ENCODE peak calls at places on chromosomes 2 and 18, in five cellular contexts. S, W, X, F and A are unnamed samples.

GRCh38 chr2:133717497-133717896 is 149.2 kb upstream of the NCKAP5 start:
- DNase-seq in W (no peak), F (no peak), X (peak), S (peak), A (no peak)

GRCh38 chr2:239313251-239313650 is 87.6 kb downstream of the HDAC4 start:
- DNase-seq in S (no peak), W (peak), F (no peak), X (no peak), A (no peak)

GRCh38 chr18:55586841-55587240 is 1.2 kb downstream of the TCF4 start:
- DNase-seq in X (peak), F (no peak), S (no peak), W (no peak), A (no peak)

GRCh38 chr2:12726271-12726670 is 9.5 kb downstream of the TRIB2 start:
- DNase-seq in X (no peak), S (no peak), F (no peak), W (no peak), A (no peak)

GRCh38 chr2:113098532-113098931 is 28.9 kb upstream of the IL1RN start:
- DNase-seq in W (no peak), X (no peak), F (no peak), S (no peak), A (no peak)

GRCh38 chr2:231530099-231531085 is at the start of gene NMUR1:
- DNase-seq in X (peak), W (peak), S (no peak), F (peak), A (peak)

GRCh38 chr2:21643180-21643579 is 519.4 kb downstream of the TDRD15 start:
- DNase-seq in X (no peak), F (no peak), W (no peak), S (peak), A (no peak)

GRCh38 chr2:227774011-227774624 is 28.4 kb downstream of the SCYGR8 start:
- DNase-seq in X (no peak), F (no peak), W (no peak), S (no peak), A (peak)

GRCh38 chr2:194706179-194706578 is 950.8 kb upstream of the SLC39A10 start:
- DNase-seq in W (no peak), X (no peak), F (no peak), S (peak), A (no peak)

GRCh38 chr2:241018051-241018891 is 19.9 kb downstream of the SNED1 start:
- DNase-seq in W (peak), F (no peak), X (no peak), S (no peak), A (no peak)

GRCh38 chr2:26576565-26577441 is 64.4 kb downstream of the CIB4 start:
- DNase-seq in W (peak), X (no peak), F (no peak), S (no peak), A (no peak)

GRCh38 chr2:5695641-5696350 is 3.6 kb downstream of the SOX11 start:
- DNase-seq in F (no peak), W (no peak), S (no peak), X (peak), A (no peak)
- H3K4me3 ChIP-seq in F (peak), W (peak), S (peak), X (no peak), A (no peak)

GRCh38 chr2:3626817-3627499 is 31.0 kb upstream of the ALLC start:
- DNase-seq in S (no peak), X (no peak), W (peak), F (peak), A (no peak)

GRCh38 chr2:3627500-3628100 is 30.4 kb upstream of the ALLC start:
- DNase-seq in X (no peak), S (no peak), F (no peak), W (peak), A (no peak)

GRCh38 chr2:3628241-3628679 is 29.7 kb upstream of the ALLC start:
- DNase-seq in W (peak), F (no peak), S (no peak), X (no peak), A (no peak)

GRCh38 chr2:3630631-3631030 is 27.4 kb upstream of the ALLC start:
- DNase-seq in W (no peak), S (no peak), X (no peak), F (no peak), A (no peak)

GRCh38 chr2:3628800-3629199 is 29.2 kb upstream of the ALLC start:
- DNase-seq in S (no peak), X (peak), F (no peak), W (peak), A (no peak)
- H3K4me3 ChIP-seq in S (no peak), X (no peak), F (no peak), W (no peak), A (no peak)

DNA sequence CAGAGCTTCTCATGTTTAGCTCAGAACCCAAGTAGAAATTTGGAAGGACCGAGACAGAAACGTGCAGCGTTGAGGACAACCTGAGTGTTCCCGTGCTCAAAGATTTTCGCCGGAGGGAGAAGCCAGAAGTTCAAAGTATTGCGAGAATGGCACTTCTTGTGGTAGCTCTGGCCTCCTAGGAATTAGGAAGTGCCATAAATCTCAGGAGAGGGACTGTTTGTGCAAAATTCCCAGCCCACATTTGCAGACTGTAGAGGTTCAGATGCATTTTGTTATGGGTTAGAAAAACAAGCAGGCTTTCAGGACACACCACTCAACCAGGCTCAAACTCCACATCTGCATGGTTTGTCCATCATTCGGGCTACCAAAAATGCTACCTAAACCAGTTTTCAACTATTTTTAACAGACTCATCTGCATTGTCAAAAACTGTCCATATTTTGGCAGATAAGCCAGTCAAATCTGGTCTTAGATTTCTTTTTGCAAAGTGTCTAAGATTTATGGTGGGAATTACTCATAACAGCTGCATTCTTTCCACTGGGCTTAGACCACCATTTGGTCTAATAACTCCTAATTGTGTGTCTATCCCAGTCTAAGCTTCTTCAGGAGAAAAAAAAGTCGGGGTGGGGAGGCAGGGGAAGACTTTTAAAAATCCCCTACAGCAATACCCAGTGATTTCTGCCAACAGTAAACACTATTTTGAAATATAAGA is 422.9 kb downstream of the ARHGAP15 start:
- DNase-seq in W (no peak), S (no peak), F (no peak), X (no peak), A (no peak)
- H3K4me3 ChIP-seq in W (no peak), S (no peak), F (no peak), X (no peak), A (no peak)

DNA sequence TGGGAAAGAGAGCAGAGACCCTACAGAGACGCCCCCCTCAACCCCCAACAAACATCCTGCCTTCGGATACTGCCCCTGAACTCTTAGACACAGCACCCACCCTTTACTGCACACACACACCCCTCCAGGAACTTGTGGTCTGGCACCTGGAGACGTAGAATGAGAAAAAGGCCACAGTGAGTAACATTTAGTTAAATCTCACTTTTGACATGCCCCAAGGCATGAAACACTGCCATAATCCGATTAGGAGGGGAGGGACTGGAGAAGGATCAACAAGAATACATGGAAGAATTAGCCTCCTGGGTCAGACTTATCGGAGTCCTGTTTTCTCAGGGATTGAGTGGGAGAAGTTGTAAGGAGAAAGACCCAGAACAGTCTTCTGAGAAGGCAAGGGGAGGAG is 4.1 kb downstream of the CDK5R2 start:
- DNase-seq in X (no peak), W (no peak), F (no peak), S (no peak), A (no peak)
- H3K4me3 ChIP-seq in X (peak), W (no peak), F (no peak), S (no peak), A (no peak)

GRCh38 chr2:226636586-226636985 is 163.0 kb downstream of the IRS1 start:
- DNase-seq in S (no peak), F (no peak), W (no peak), X (no peak), A (no peak)
- H3K4me3 ChIP-seq in S (no peak), F (no peak), W (no peak), X (no peak), A (no peak)

GRCh38 chr2:105272176-105272575 is 30.6 kb downstream of the GPR45 start:
- DNase-seq in W (no peak), X (no peak), F (no peak), S (no peak), A (no peak)

GRCh38 chr2:105269426-105269825 is 27.9 kb downstream of the GPR45 start:
- DNase-seq in W (no peak), X (no peak), F (no peak), S (no peak), A (no peak)

GRCh38 chr2:105274046-105274445 is 32.5 kb downstream of the GPR45 start:
- DNase-seq in W (no peak), F (no peak), X (peak), S (no peak), A (no peak)

GRCh38 chr2:105271393-105272045 is 30.0 kb downstream of the GPR45 start:
- DNase-seq in W (no peak), S (no peak), X (no peak), F (no peak), A (no peak)
- H3K4me3 ChIP-seq in W (no peak), S (no peak), X (no peak), F (no peak), A (no peak)

DNA sequence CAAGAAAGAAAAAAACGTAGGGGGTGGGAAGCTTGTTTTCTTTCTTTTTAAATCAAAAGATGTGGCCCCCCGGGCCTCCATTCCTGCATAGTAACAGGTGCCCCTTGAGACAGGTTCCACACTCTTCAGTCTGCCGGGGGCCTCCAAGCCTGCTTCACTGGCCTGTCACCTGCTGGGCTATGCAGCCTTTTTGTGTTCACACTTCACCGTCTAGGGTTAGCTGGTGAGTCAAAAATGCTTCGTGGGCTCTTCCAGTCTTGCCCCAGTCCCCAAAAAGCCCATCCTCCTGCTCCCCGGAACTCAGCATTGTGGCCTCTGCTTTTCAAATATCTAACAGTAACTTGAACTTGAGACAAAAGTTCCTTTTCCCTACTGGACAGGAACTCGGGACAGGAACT is 67.9 kb downstream of the POLR1A start:
- DNase-seq in W (no peak), S (no peak), F (no peak), X (no peak), A (no peak)
- H3K4me3 ChIP-seq in W (no peak), S (no peak), F (no peak), X (no peak), A (no peak)

DNA sequence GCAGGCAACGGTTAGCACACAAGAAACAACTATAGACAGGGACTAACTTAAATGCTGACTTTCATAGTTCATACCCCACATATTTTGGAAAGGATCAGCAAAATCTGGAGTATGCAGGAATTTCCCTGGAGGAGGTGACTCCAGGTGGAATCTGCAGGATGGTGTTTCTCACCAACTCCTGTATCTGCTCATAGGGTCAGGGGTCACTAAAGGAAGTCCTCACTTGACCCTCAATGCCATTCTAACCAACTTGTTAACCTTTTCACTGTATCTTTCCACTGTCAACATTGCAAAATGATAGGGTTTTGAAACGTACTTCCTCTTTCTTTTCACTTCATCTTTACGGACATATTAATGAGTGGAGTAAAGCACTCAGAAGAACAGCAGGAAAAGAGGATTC is 207.0 kb upstream of the CXCR4 start:
- DNase-seq in X (no peak), S (no peak), W (no peak), F (no peak), A (no peak)
- H3K4me3 ChIP-seq in X (no peak), S (no peak), W (no peak), F (no peak), A (no peak)

DNA sequence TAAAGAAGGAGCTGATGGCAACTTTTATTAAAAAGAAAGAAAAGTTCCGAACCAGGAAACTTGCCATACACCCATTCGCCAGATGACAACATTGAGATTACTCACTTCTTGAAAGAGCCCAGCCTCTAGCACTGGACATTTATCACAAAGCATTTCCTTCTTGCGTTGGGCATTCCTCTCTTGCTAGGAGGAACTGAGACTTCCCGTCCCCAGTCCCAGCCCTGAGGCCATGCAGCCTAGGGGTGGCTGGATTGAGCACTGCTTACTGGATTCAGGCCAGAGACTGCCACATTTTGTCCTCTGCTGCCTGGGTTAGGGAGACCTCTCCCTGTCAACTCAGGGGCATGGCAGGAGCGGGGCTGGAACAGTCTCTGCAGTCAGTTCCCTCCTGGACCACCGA is 80.1 kb downstream of the SDC1 start:
- DNase-seq in S (no peak), X (no peak), F (no peak), W (no peak), A (no peak)
- H3K4me3 ChIP-seq in S (no peak), X (no peak), F (no peak), W (no peak), A (no peak)